ENCODE peak calls at places on chromosomes 12 and 14, in nine cellular contexts. A, Y, T, O, S, G, M, I and W are unnamed samples.

GRCh38 chr12:110743571-110744093 is 941 bp upstream of the PPP1CC start:
- DNase-seq in A (no peak), Y (no peak), T (no peak), O (peak), S (no peak), G (peak), M (peak), I (peak), W (no peak)

GRCh38 chr14:94390372-94391086 is 2.1 kb upstream of the SERPINA1 start:
- DNase-seq in A (no peak), Y (no peak), T (no peak), O (no peak), S (no peak), G (no peak), M (peak), I (peak), W (no peak)

GRCh38 chr14:105364100-105364708 is 34.1 kb upstream of the TEX22 start:
- DNase-seq in A (no peak), Y (no peak), T (peak), O (no peak), S (no peak), G (no peak), M (peak), I (no peak), W (no peak)

GRCh38 chr14:52119030-52119429 is 50.2 kb upstream of the NID2 start:
- DNase-seq in A (no peak), Y (no peak), T (no peak), O (no peak), S (no peak), G (no peak), M (peak), I (no peak), W (no peak)

GRCh38 chr12:84070311-84070710 is 842.3 kb downstream of the SLC6A15 start:
- DNase-seq in A (no peak), Y (peak), T (no peak), O (no peak), S (no peak), G (no peak), M (peak), I (peak), W (no peak)

GRCh38 chr14:54785111-54785777 is 117.4 kb downstream of the GCH1 start:
- DNase-seq in A (no peak), Y (no peak), T (no peak), O (no peak), S (no peak), G (no peak), M (no peak), I (no peak), W (no peak)

GRCh38 chr12:50057000-50057841 is at the start of gene ASIC1:
- DNase-seq in A (no peak), Y (no peak), T (peak), O (peak), S (no peak), G (peak), M (peak), I (peak), W (no peak)

GRCh38 chr14:105397350-105397931 is 897 bp upstream of the TEX22 start:
- DNase-seq in A (no peak), Y (no peak), T (no peak), O (no peak), S (no peak), G (no peak), M (no peak), I (peak), W (no peak)

GRCh38 chr12:52085682-52086180 is 6.2 kb downstream of the SMIM41 start:
- DNase-seq in A (no peak), Y (no peak), T (no peak), O (no peak), S (no peak), G (no peak), M (no peak), I (no peak), W (no peak)

GRCh38 chr12:18135509-18135908 is 45.5 kb upstream of the RERGL start:
- DNase-seq in A (no peak), Y (no peak), T (no peak), O (no peak), S (no peak), G (no peak), M (no peak), I (no peak), W (no peak)

GRCh38 chr12:112252184-112252583 is 126.8 kb downstream of the TRAFD1 start:
- DNase-seq in A (no peak), Y (no peak), T (no peak), O (no peak), S (no peak), G (no peak), M (peak), I (no peak), W (no peak)

GRCh38 chr12:6958609-6959375 is 7.6 kb downstream of the PTPN6 start:
- DNase-seq in A (no peak), Y (no peak), T (peak), O (no peak), S (no peak), G (no peak), M (no peak), I (no peak), W (no peak)

GRCh38 chr12:127343941-127344340 is 923.0 kb upstream of the TMEM132C start:
- DNase-seq in A (no peak), Y (peak), T (no peak), O (no peak), S (no peak), G (no peak), M (no peak), I (no peak), W (no peak)

GRCh38 chr14:75793806-75794205 is 132.8 kb downstream of the TTLL5 start:
- DNase-seq in A (no peak), Y (peak), T (no peak), O (peak), S (no peak), G (no peak), M (peak), I (no peak), W (no peak)

GRCh38 chr12:29921307-29921706 is 137.6 kb upstream of the TMTC1 start:
- DNase-seq in A (no peak), Y (no peak), T (no peak), O (no peak), S (no peak), G (no peak), M (peak), I (no peak), W (no peak)

GRCh38 chr12:19227880-19228210 is 98.3 kb downstream of the PLEKHA5 start:
- DNase-seq in A (no peak), Y (no peak), T (no peak), O (no peak), S (no peak), G (no peak), M (no peak), I (no peak), W (no peak)

GRCh38 chr14:60093088-60093487 is 1.4 kb downstream of the PCNX4 start:
- DNase-seq in A (no peak), Y (no peak), T (no peak), O (no peak), S (no peak), G (no peak), M (peak), I (no peak), W (no peak)

GRCh38 chr12:84814664-84815245 is 97.8 kb downstream of the SLC6A15 start:
- DNase-seq in A (no peak), Y (no peak), T (no peak), O (no peak), S (no peak), G (no peak), M (no peak), I (no peak), W (no peak)

GRCh38 chr14:63394856-63395255 is 76.1 kb upstream of the GPHB5 start:
- DNase-seq in A (no peak), Y (no peak), T (no peak), O (no peak), S (no peak), G (no peak), M (peak), I (no peak), W (no peak)

GRCh38 chr14:104115131-104115600 is 23.2 kb upstream of the KIF26A start:
- DNase-seq in A (no peak), Y (no peak), T (no peak), O (no peak), S (no peak), G (no peak), M (no peak), I (peak), W (no peak)

GRCh38 chr12:51195841-51196240 is 22.0 kb downstream of the POU6F1 start:
- DNase-seq in A (no peak), Y (no peak), T (no peak), O (no peak), S (no peak), G (no peak), M (no peak), I (no peak), W (no peak)

GRCh38 chr12:56723889-56724659 is 1.0 kb downstream of the NACA start:
- DNase-seq in A (no peak), Y (peak), T (no peak), O (peak), S (no peak), G (no peak), M (peak), I (peak), W (no peak)

GRCh38 chr12:42846782-42847181 is 257.2 kb upstream of the PRICKLE1 start:
- DNase-seq in A (no peak), Y (peak), T (no peak), O (no peak), S (no peak), G (no peak), M (peak), I (no peak), W (no peak)

GRCh38 chr12:9378430-9378835 is 170.2 kb upstream of the PZP start:
- DNase-seq in A (no peak), Y (no peak), T (no peak), O (peak), S (peak), G (no peak), M (no peak), I (no peak), W (no peak)

GRCh38 chr12:38907171-38907923 is 2.0 kb upstream of the CPNE8 start:
- DNase-seq in A (no peak), Y (no peak), T (no peak), O (no peak), S (no peak), G (no peak), M (no peak), I (no peak), W (no peak)

GRCh38 chr12:6226002-6226700 is 26.0 kb downstream of the CD9 start:
- DNase-seq in A (no peak), Y (no peak), T (no peak), O (no peak), S (no peak), G (no peak), M (peak), I (peak), W (no peak)

GRCh38 chr14:39615352-39615751 is 183.1 kb upstream of the FBXO33 start:
- DNase-seq in A (no peak), Y (no peak), T (no peak), O (no peak), S (no peak), G (no peak), M (no peak), I (no peak), W (no peak)

GRCh38 chr14:67856806-67857205 is 37.2 kb downstream of the RAD51B start:
- DNase-seq in A (no peak), Y (no peak), T (no peak), O (no peak), S (no peak), G (no peak), M (peak), I (no peak), W (no peak)

GRCh38 chr12:131273291-131273845 is 319.7 kb downstream of the ADGRD1 start:
- DNase-seq in A (no peak), Y (no peak), T (no peak), O (no peak), S (no peak), G (no peak), M (no peak), I (no peak), W (no peak)

GRCh38 chr14:71645656-71646055 is 286.6 kb upstream of the RGS6 start:
- DNase-seq in A (no peak), Y (no peak), T (no peak), O (peak), S (no peak), G (no peak), M (peak), I (no peak), W (no peak)

GRCh38 chr12:121288941-121289340 is 7.6 kb downstream of the CAMKK2 start:
- DNase-seq in A (no peak), Y (no peak), T (no peak), O (no peak), S (no peak), G (no peak), M (no peak), I (peak), W (no peak)

GRCh38 chr12:70408004-70408790 is 42.1 kb downstream of the KCNMB4 start:
- DNase-seq in A (no peak), Y (no peak), T (no peak), O (no peak), S (no peak), G (no peak), M (no peak), I (no peak), W (no peak)

GRCh38 chr12:124666722-124667259 is 99.4 kb upstream of the NCOR2 start:
- DNase-seq in A (no peak), Y (no peak), T (no peak), O (no peak), S (no peak), G (no peak), M (no peak), I (no peak), W (no peak)

GRCh38 chr14:88613552-88614010 is 50.7 kb downstream of the ZC3H14 start:
- DNase-seq in A (no peak), Y (no peak), T (no peak), O (no peak), S (no peak), G (no peak), M (peak), I (no peak), W (no peak)

GRCh38 chr14:24315807-24316596 is 4.7 kb downstream of the LTB4R start:
- DNase-seq in A (no peak), Y (no peak), T (no peak), O (no peak), S (no peak), G (no peak), M (peak), I (peak), W (no peak)

GRCh38 chr14:33934938-33935337 is 15.9 kb downstream of the EGLN3 start:
- DNase-seq in A (no peak), Y (no peak), T (no peak), O (no peak), S (no peak), G (no peak), M (no peak), I (no peak), W (no peak)

GRCh38 chr14:77204457-77204796 is 22.8 kb downstream of the TMEM63C start:
- DNase-seq in A (peak), Y (no peak), T (no peak), O (no peak), S (peak), G (no peak), M (no peak), I (no peak), W (no peak)

GRCh38 chr12:51672334-51672733 is 81.3 kb downstream of the SCN8A start:
- DNase-seq in A (no peak), Y (no peak), T (no peak), O (no peak), S (no peak), G (no peak), M (peak), I (no peak), W (no peak)

GRCh38 chr14:52797653-52798052 is 6.2 kb upstream of the GNPNAT1 start:
- DNase-seq in A (no peak), Y (no peak), T (no peak), O (no peak), S (no peak), G (no peak), M (no peak), I (no peak), W (no peak)